ENCODE peak calls at places on chromosomes 12 and 14, in four cellular contexts. Y, C, Z and F are unnamed samples.

GRCh38 chr14:69077841-69078240 is 75.1 kb downstream of the DCAF5 start:
- DNase-seq in Z (no peak), C (no peak), Y (no peak), F (peak)

GRCh38 chr12:70722584-70723343 is 85.5 kb upstream of the PTPRB start:
- DNase-seq in Y (no peak), Z (no peak), C (peak), F (no peak)

GRCh38 chr12:64737539-64737938 is 21.7 kb downstream of the GNS start:
- DNase-seq in Z (no peak), Y (no peak), C (no peak), F (no peak)

GRCh38 chr14:71693373-71693772 is 238.9 kb upstream of the RGS6 start:
- DNase-seq in C (no peak), Y (no peak), Z (no peak), F (no peak)

GRCh38 chr14:77100961-77101360 is 2.9 kb downstream of the CIPC start:
- DNase-seq in C (no peak), Z (no peak), Y (no peak), F (no peak)

GRCh38 chr12:81942588-81942987 is 183.4 kb upstream of the PPFIA2 start:
- DNase-seq in Z (no peak), Y (no peak), C (no peak), F (no peak)

GRCh38 chr12:57739914-57740538 is 1.5 kb upstream of the AGAP2 start:
- DNase-seq in Z (no peak), C (no peak), Y (no peak), F (no peak)

GRCh38 chr14:86057018-86057667 is 527.2 kb downstream of the FLRT2 start:
- DNase-seq in C (no peak), Z (peak), Y (peak), F (no peak)

GRCh38 chr14:61130512-61131260 is 149.6 kb downstream of the SLC38A6 start:
- DNase-seq in Z (no peak), Y (no peak), C (no peak), F (no peak)

GRCh38 chr14:54440870-54441868 is at the start of gene CNIH1:
- DNase-seq in Y (peak), Z (peak), C (peak), F (peak)

GRCh38 chr12:104730761-104731160 is 227.3 kb downstream of the SLC41A2 start:
- DNase-seq in C (no peak), Z (no peak), Y (no peak), F (no peak)

GRCh38 chr12:126069549-126070165 is 1004.4 kb downstream of the AACS start:
- DNase-seq in Y (peak), Z (peak), C (peak), F (peak)

GRCh38 chr14:23160924-23161522 is 22.4 kb downstream of the SLC7A8 start:
- DNase-seq in Y (peak), Z (no peak), C (peak), F (peak)

GRCh38 chr14:60323199-60323891 is 74.3 kb downstream of the PPM1A start:
- DNase-seq in C (no peak), Z (no peak), Y (no peak), F (no peak)

GRCh38 chr12:116353958-116354357 is 76.5 kb upstream of the MED13L start:
- DNase-seq in Z (no peak), C (no peak), Y (no peak), F (no peak)

GRCh38 chr14:73717247-73717646 is 3.1 kb upstream of the PNMA1 start:
- DNase-seq in Z (no peak), Y (no peak), C (no peak), F (no peak)

GRCh38 chr12:62632521-62632920 is 165.9 kb downstream of the MON2 start:
- DNase-seq in Z (peak), C (no peak), Y (peak), F (no peak)

GRCh38 chr14:101733211-101733610 is 28.3 kb upstream of the PPP2R5C start:
- DNase-seq in C (peak), Y (no peak), Z (no peak), F (no peak)

GRCh38 chr12:133264173-133264572 is 28.5 kb upstream of the ANHX start:
- DNase-seq in Y (no peak), C (no peak), Z (no peak), F (no peak)

GRCh38 chr12:54497883-54498282 is 331 bp downstream of the NCKAP1L start:
- DNase-seq in C (no peak), Z (no peak), Y (no peak), F (no peak)

GRCh38 chr12:9702239-9702638 is 30.7 kb downstream of the CLECL1 start:
- DNase-seq in C (no peak), Y (no peak), Z (no peak), F (no peak)

GRCh38 chr12:123064885-123065619 is 84.6 kb downstream of the ARL6IP4 start:
- DNase-seq in Z (no peak), C (no peak), Y (no peak), F (no peak)

GRCh38 chr12:53069621-53070410 is 9.4 kb downstream of the SPRYD3 start:
- DNase-seq in Y (no peak), Z (no peak), C (no peak), F (no peak)

GRCh38 chr12:96153131-96153724 is 40.9 kb upstream of the ELK3 start:
- DNase-seq in C (peak), Y (no peak), Z (no peak), F (no peak)

GRCh38 chr14:66426451-66426850 is 59.7 kb upstream of the CCDC196 start:
- DNase-seq in Y (no peak), C (no peak), Z (no peak), F (no peak)

GRCh38 chr12:93297032-93297431 is 80.7 kb upstream of the NUDT4 start:
- DNase-seq in C (no peak), Y (no peak), Z (no peak), F (no peak)

GRCh38 chr14:88868558-88869159 is 44.2 kb downstream of the TTC8 start:
- DNase-seq in C (peak), Y (no peak), Z (peak), F (peak)

GRCh38 chr12:12823308-12823707 is 10.2 kb downstream of the DDX47 start:
- DNase-seq in Y (no peak), C (no peak), Z (no peak), F (no peak)

GRCh38 chr12:47744005-47744651 is 14.6 kb downstream of the RAPGEF3 start:
- DNase-seq in Y (peak), Z (peak), C (peak), F (peak)

GRCh38 chr14:84643438-84643837 is 886.5 kb upstream of the FLRT2 start:
- DNase-seq in Y (no peak), C (no peak), Z (no peak), F (no peak)

GRCh38 chr12:12645485-12645884 is 33.8 kb downstream of the CREBL2 start:
- DNase-seq in Z (peak), Y (no peak), C (peak), F (peak)

GRCh38 chr12:38392584-38393144 is 76.1 kb downstream of the ALG10B start:
- DNase-seq in C (no peak), Z (no peak), Y (no peak), F (no peak)

GRCh38 chr14:69685217-69685616 is 73.8 kb downstream of the SUSD6 start:
- DNase-seq in C (peak), Y (no peak), Z (no peak), F (no peak)

GRCh38 chr12:106585862-106586534 is 3.2 kb downstream of the RFX4 start:
- DNase-seq in Z (no peak), C (no peak), Y (peak), F (no peak)

GRCh38 chr14:66403183-66403582 is 83.0 kb upstream of the CCDC196 start:
- DNase-seq in Z (peak), Y (no peak), C (peak), F (peak)

GRCh38 chr12:95646781-95647184 is 95.5 kb upstream of the USP44 start:
- DNase-seq in C (no peak), Z (no peak), Y (no peak), F (no peak)

GRCh38 chr12:5262450-5262849 is 169.5 kb upstream of the NTF3 start:
- DNase-seq in C (no peak), Y (no peak), Z (no peak), F (no peak)
- TF ChIP-seq NR3C1 in C (no peak), Y (no peak), Z (no peak), F (no peak)

DNA sequence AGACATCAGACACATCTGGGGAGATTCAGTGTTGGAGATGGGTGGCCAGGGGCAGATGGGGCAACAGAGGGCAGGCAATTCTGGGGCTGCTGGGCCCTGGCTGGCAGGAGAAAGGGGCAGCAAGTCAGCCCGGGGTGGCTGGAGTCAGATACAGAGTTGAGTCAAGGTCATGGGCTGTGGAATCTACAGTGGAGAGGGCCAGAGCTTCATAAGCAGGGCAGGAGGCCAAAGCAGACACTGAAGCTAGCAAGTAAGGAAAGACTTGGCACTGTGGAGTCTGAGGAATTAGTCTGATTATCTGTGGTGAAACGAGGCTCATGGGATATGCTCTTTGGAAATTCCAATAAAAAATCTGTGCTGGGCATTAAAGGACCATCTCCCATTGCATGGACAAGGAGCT is 95.5 kb downstream of the TMX1 start:
- DNase-seq in Y (no peak), C (no peak), Z (no peak), F (no peak)
- TF ChIP-seq NR3C1 in Y (no peak), C (no peak), Z (no peak), F (no peak)

GRCh38 chr12:2879853-2880252 is 2.8 kb downstream of the RHNO1 start:
- DNase-seq in Z (no peak), C (peak), Y (no peak), F (no peak)
- TF ChIP-seq NR3C1 in Z (no peak), C (no peak), Y (no peak), F (no peak)

GRCh38 chr14:91320266-91320665 is 75.8 kb upstream of the GPR68 start:
- DNase-seq in Z (no peak), Y (no peak), C (no peak), F (no peak)

GRCh38 chr14:91318911-91319310 is 74.4 kb upstream of the GPR68 start:
- DNase-seq in C (no peak), Z (no peak), Y (no peak), F (no peak)

GRCh38 chr14:91322623-91323022 is 78.1 kb upstream of the GPR68 start:
- DNase-seq in Z (no peak), C (no peak), Y (no peak), F (no peak)

GRCh38 chr14:91323031-91323430 is 78.5 kb upstream of the GPR68 start:
- DNase-seq in Y (no peak), C (no peak), Z (no peak), F (no peak)

GRCh38 chr14:91321131-91321530 is 76.6 kb upstream of the GPR68 start:
- DNase-seq in Y (no peak), C (no peak), Z (no peak), F (no peak)
- TF ChIP-seq NR3C1 in Y (no peak), C (no peak), Z (no peak), F (no peak)

GRCh38 chr12:946212-946611 is 3.3 kb downstream of the RAD52 start:
- DNase-seq in Z (no peak), C (no peak), Y (no peak), F (no peak)
- TF ChIP-seq NR3C1 in Z (no peak), C (no peak), Y (no peak), F (no peak)

DNA sequence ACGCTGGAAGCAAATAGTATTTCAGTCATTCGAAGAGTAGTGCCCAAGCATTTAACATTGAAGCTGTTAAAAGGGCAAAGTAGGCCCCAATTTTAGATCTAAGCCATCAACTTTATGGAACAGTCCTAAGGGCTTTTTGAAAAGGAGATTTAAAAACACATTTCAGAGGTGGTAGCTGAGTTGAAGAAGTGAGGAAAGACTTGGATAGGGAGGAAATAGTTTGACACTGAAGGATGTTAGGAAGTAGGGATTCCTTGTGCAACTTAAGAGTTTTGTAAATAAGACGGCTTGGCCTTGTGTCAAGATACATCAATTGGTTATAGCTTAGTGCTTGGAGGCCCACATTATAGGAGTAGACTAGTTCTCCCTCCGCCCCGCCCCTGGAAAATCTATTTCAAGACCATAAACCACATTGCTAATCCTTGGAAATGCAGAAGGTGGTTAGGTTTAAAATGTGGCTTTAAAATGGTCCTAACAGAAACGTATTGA is 822 bp upstream of the TUBA1B start:
- DNase-seq in Y (no peak), Z (no peak), C (peak), F (peak)
- TF ChIP-seq NR3C1 in Y (no peak), Z (no peak), C (no peak), F (no peak)